ENCODE peak calls at places on chromosomes 1 and 21, in six cellular contexts. I is tibial nerve, N is breast epithelium, G is mucosa of descending colon, A is brain microvascular endothelial cell, U is left lung. Y is an unnamed sample.

GRCh38 chr1:31837441-31838158 is 21.8 kb upstream of the SPOCD1 start:
- DNase-seq in A (no peak), I (no peak), N (no peak), U (no peak), G (peak; percentile 57), Y (no peak)

GRCh38 chr1:34779526-34779925 is 1.5 kb upstream of the GJB3 start:
- DNase-seq in U (peak; percentile 25), N (no peak), I (no peak), A (no peak), G (no peak), Y (peak; percentile 96)

GRCh38 chr1:25893072-25893604 is 13.1 kb downstream of the STMN1 start:
- DNase-seq in I (no peak), G (no peak), U (no peak), N (no peak), A (peak; percentile 5), Y (no peak)

GRCh38 chr1:41810446-41810845 is 108.3 kb downstream of the HIVEP3 start:
- DNase-seq in A (peak; percentile 35), N (no peak), G (no peak), I (no peak), U (no peak), Y (peak; percentile 27)

GRCh38 chr1:225866061-225866844 is 15.9 kb downstream of the TMEM63A start:
- DNase-seq in U (no peak), N (no peak), I (no peak), G (no peak), A (peak; percentile 76), Y (peak; percentile 48)

GRCh38 chr1:75127916-75128717 is 6.1 kb upstream of the LHX8 start:
- DNase-seq in I (no peak), U (no peak), G (no peak), N (no peak), A (no peak), Y (no peak)

GRCh38 chr1:112704908-112705627 is 1.9 kb downstream of the RHOC start:
- DNase-seq in A (peak; percentile 95), U (peak; percentile 90), I (peak; percentile 85), N (peak; percentile 93), G (peak; percentile 84), Y (peak; percentile 98)

GRCh38 chr1:34266127-34266951 is 89.6 kb downstream of the C1orf94 start:
- DNase-seq in G (no peak), U (no peak), A (no peak), I (no peak), N (no peak), Y (peak; percentile 1)

GRCh38 chr1:165635329-165635728 is 4.3 kb downstream of the MGST3 start:
- DNase-seq in U (no peak), A (no peak), N (no peak), I (no peak), G (no peak), Y (no peak)

GRCh38 chr21:45593162-45594022 is 50.1 kb upstream of the PCBP3 start:
- DNase-seq in I (no peak), A (no peak), G (peak; percentile 12), N (no peak), U (no peak), Y (no peak)

GRCh38 chr1:183234660-183235476 is 48.8 kb downstream of the LAMC2 start:
- DNase-seq in A (peak; percentile 97), N (peak; percentile 82), G (no peak), I (peak; percentile 47), U (peak; percentile 64), Y (peak; percentile 98)

GRCh38 chr1:154497026-154497806 is 4.8 kb upstream of the TDRD10 start:
- DNase-seq in N (no peak), U (peak; percentile 48), A (no peak), I (no peak), G (no peak), Y (peak; percentile 12)

GRCh38 chr1:55314740-55315139 is 99.6 kb upstream of the USP24 start:
- DNase-seq in N (no peak), I (no peak), G (no peak), A (no peak), U (no peak), Y (peak; percentile 12)

GRCh38 chr1:32538887-32539583 is at the start of gene ZBTB8A:
- DNase-seq in G (peak; percentile 67), I (no peak), A (peak; percentile 40), U (peak; percentile 38), N (peak; percentile 27), Y (peak; percentile 63)

GRCh38 chr1:220696226-220696862 is 6.2 kb downstream of the C1orf115 start:
- DNase-seq in N (no peak), G (no peak), A (no peak), I (no peak), U (no peak), Y (no peak)

GRCh38 chr1:218164111-218164929 is 120.8 kb upstream of the RRP15 start:
- DNase-seq in A (peak; percentile 9), G (peak; percentile 57), N (no peak), U (no peak), I (no peak), Y (peak; percentile 29)

GRCh38 chr1:62321438-62321837 is 2.2 kb upstream of the KANK4 start:
- DNase-seq in A (peak; percentile 76), U (no peak), N (no peak), G (no peak), I (no peak), Y (peak; percentile 99)

GRCh38 chr1:241849345-241849695 is 1.3 kb downstream of the EXO1 start:
- DNase-seq in G (no peak), A (no peak), N (no peak), U (no peak), I (no peak), Y (no peak)

GRCh38 chr1:194067772-194068171 is 881.4 kb upstream of the B3GALT2 start:
- DNase-seq in A (no peak), I (no peak), N (no peak), U (no peak), G (no peak), Y (peak; percentile 51)

GRCh38 chr1:215595231-215595630 is 28.1 kb downstream of the KCTD3 start:
- DNase-seq in U (no peak), I (no peak), G (no peak), N (no peak), A (no peak), Y (peak; percentile 13)

GRCh38 chr1:85406887-85407593 is 57.9 kb downstream of the DDAH1 start:
- DNase-seq in A (peak; percentile 92), N (peak; percentile 30), I (no peak), G (no peak), U (no peak), Y (peak; percentile 86)

GRCh38 chr1:243712890-243713425 is 137.1 kb downstream of the AKT3 start:
- DNase-seq in I (no peak), N (no peak), A (no peak), G (no peak), U (no peak), Y (no peak)

GRCh38 chr1:18007391-18008106 is 100.0 kb upstream of the IGSF21 start:
- DNase-seq in A (no peak), N (no peak), G (no peak), I (no peak), U (no peak), Y (no peak)

GRCh38 chr1:231177226-231177625 is 15.4 kb downstream of the TRIM67 start:
- DNase-seq in G (no peak), I (no peak), A (no peak), U (no peak), N (no peak), Y (no peak)

GRCh38 chr1:221878134-221878533 is 136.2 kb upstream of the DUSP10 start:
- DNase-seq in N (no peak), U (no peak), G (no peak), A (no peak), I (no peak), Y (peak; percentile 68)

GRCh38 chr1:56688522-56689026 is 43.5 kb downstream of the PRKAA2 start:
- DNase-seq in N (no peak), I (no peak), U (no peak), G (no peak), A (peak; percentile 71), Y (peak; percentile 98)

GRCh38 chr1:61569212-61569621 is 155.7 kb downstream of the TM2D1 start:
- DNase-seq in N (no peak), A (no peak), I (no peak), U (no peak), G (no peak), Y (no peak)

GRCh38 chr1:94039514-94039870 is 81.5 kb downstream of the ABCA4 start:
- DNase-seq in I (peak; percentile 74), N (peak; percentile 42), A (peak; percentile 74), U (no peak), G (peak; percentile 72), Y (peak; percentile 59)
- TF ChIP-seq CTCF in I (peak; percentile 68), N (peak; percentile 72), A (peak; percentile 97), U (peak; percentile 83), G (peak; percentile 69), Y (peak; percentile 89)

DNA sequence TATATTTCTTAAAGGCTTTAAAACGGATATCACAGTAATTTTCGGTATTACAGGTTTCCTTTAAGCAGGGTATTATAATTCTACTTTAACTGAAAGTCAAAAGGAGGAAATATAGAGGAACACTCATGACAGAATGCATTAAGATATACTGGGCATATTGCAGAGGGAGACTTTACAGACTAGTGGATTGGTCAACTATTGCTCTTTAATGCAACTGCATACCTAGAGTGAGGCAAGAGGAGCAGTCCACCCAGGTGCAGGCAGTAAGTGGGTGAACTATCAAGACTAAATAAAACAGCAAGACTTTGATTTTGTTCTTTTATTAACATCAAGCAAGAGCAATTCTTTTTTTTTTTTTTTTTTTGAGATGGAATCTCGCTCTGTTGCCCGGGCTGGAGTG is 10.5 kb downstream of the SCAF4 start:
- DNase-seq in A (no peak), I (no peak), N (no peak), U (no peak), G (no peak), Y (no peak)
- H3K36me3 ChIP-seq in A (no peaks in the 10 kb centered on the region), I (no peaks in the 10 kb centered on the region), N (no peaks in the 10 kb centered on the region), U (no peaks in the 10 kb centered on the region), G (no peaks in the 10 kb centered on the region), Y (no peaks in the 10 kb centered on the region)

DNA sequence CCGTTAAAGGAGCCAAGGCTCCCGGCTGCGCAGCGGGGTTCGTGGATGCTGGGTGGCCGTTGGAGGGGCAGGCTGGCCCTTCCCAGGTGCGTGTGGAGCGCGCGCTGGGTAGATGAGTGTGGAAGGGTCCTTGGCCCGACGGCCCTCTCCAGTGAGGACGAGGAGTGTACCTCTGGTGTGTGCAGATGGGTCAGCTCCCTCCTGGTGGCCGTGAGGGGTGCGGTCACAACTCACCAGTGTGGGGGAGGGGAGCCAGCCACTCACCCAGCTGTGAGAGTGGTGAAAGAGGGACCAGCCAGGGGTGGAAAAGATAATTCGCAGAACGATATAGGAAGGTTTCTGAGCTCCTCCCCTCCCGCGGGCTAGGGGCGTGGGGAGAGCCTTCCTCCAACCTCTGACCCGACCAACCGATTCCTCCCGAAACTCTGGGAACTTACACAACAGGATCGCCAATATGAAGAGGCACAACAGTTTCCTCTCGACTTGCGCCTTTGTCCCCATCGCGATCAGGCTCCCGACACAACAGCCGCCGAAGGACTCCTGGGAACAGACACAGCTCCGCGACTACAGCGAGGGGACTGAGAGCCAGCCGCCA is at the start of gene F11R:
- DNase-seq in I (no peak), A (no peak), N (peak; percentile 50), U (peak; percentile 58), G (peak; percentile 82), Y (peak; percentile 71)
- TF ChIP-seq CTCF in I (peak; percentile 23), A (peak; percentile 22), N (peak; percentile 44), U (peak; percentile 29), G (no peak), Y (peak; percentile 17)

DNA sequence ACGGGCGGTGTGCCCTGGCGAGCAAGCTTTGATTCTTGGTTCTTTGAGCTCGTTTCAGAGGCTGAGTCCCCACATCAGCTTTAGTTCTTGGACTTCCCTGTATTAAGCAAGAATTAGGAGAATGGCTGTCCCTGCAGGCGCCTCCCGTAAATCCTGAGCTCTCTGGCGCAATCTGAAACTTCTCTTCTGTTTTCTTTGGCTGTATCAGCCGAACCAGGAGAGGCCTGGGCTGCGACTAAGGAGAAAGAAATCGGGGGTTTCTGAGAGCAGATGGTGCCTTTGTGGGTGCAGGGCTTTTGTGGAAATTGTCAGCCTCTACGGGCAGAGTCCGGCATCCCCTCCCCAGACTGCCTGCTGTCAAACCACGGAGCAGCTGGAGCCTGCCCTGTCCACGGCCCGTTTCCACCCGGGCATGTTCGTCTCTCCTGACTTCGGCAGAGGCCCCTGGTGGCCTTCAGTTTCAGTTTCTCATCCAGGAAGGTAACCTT is 17.9 kb downstream of the CSTB start:
- DNase-seq in U (no peak), I (no peak), N (peak; percentile 54), A (no peak), G (no peak), Y (no peak)
- H3K36me3 ChIP-seq in U (no peaks in the 10 kb centered on the region), I (peaks cover 22% of the 10 kb centered on the region), N (no peaks in the 10 kb centered on the region), A (peaks cover 65% of the 10 kb centered on the region), G (peaks cover 5% of the 10 kb centered on the region), Y (peaks cover 43% of the 10 kb centered on the region)